ENCODE peak calls at places on chromosomes 4 and X, in five cellular contexts. N, B, E, Z and V are unnamed samples.

GRCh38 chr4:37685211-37685725 is 908 bp downstream of the RELL1 start:
- DNase-seq in N (peak; percentile 87), B (peak; percentile 62), E (no peak), Z (peak; percentile 67), V (no peak)

GRCh38 chr4:44493924-44494323 is 45.3 kb upstream of the KCTD8 start:
- DNase-seq in N (peak; percentile 14), B (no peak), E (peak; percentile 50), Z (peak; percentile 24), V (no peak)

GRCh38 chrX:54087661-54088060 is 43.4 kb upstream of the PHF8 start:
- DNase-seq in N (peak; percentile 6), B (no peak), E (no peak), Z (no peak), V (no peak)

GRCh38 chrX:20112022-20112421 is 4.7 kb downstream of the MAP7D2 start:
- DNase-seq in N (no peak), B (no peak), E (no peak), Z (no peak), V (no peak)

GRCh38 chrX:38560776-38561125 is 591 bp upstream of the TSPAN7 start:
- DNase-seq in N (no peak), B (no peak), E (no peak), Z (no peak), V (no peak)

GRCh38 chr4:106289737-106290136 is 26.3 kb downstream of the TBCK start:
- DNase-seq in N (no peak), B (no peak), E (no peak), Z (peak; percentile 19), V (no peak)

GRCh38 chr4:112403072-112403945 is 106.1 kb downstream of the ALPK1 start:
- DNase-seq in N (no peak), B (no peak), E (no peak), Z (peak; percentile 8), V (no peak)

GRCh38 chr4:110087116-110087708 is 111.2 kb downstream of the ELOVL6 start:
- DNase-seq in N (peak; percentile 91), B (peak; percentile 74), E (no peak), Z (peak; percentile 91), V (no peak)

GRCh38 chr4:1300466-1301455 is 11.1 kb downstream of the MAEA start:
- DNase-seq in N (peak; percentile 88), B (peak; percentile 54), E (no peak), Z (peak; percentile 9), V (no peak)

GRCh38 chr4:84848432-84848831 is 118.1 kb downstream of the WDFY3 start:
- DNase-seq in N (no peak), B (no peak), E (no peak), Z (no peak), V (no peak)

GRCh38 chrX:149495573-149496071 is 9.5 kb downstream of the IDS start:
- DNase-seq in N (peak; percentile 82), B (peak; percentile 73), E (no peak), Z (peak; percentile 58), V (no peak)

GRCh38 chr4:108536577-108536976 is 83.8 kb upstream of the RPL34 start:
- DNase-seq in N (no peak), B (no peak), E (no peak), Z (no peak), V (no peak)

GRCh38 chrX:107000013-107000515 is at the start of gene MORC4:
- DNase-seq in N (peak; percentile 71), B (peak; percentile 69), E (peak; percentile 88), Z (peak; percentile 80), V (peak; percentile 79)

GRCh38 chr4:9999956-10000551 is 21.2 kb downstream of the SLC2A9 start:
- DNase-seq in N (peak; percentile 13), B (no peak), E (no peak), Z (no peak), V (no peak)

GRCh38 chr4:164304861-164305260 is 449.1 kb upstream of the SMIM31 start:
- DNase-seq in N (peak; percentile 10), B (no peak), E (no peak), Z (no peak), V (no peak)

DNA sequence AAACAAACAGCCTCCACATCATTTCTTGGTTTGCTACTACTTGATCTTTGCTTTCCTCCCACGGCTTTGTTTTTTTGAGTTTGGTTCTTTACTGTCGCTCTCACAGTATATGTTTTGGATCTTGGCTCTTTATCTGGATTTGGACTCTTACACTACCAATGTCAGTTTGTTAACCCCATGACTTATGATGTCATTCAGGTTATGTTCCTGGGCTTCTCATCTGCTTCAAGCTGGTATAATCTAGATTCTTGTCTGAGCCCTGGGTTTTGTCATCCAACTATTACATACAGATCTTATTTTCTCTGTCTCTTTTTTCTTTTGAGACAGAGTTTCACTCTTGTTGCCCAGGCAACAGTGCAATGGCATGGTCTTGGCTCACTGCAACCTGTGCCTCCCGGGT is 482.9 kb upstream of the TEX13C start:
- DNase-seq in N (no peak), B (no peak), E (no peak), Z (no peak), V (no peak)
- TF ChIP-seq CTCF in N (no peak), B (no peak), E (no peak), Z (no peak), V (no peak)

GRCh38 chrX:153688900-153689590 is 1.3 kb downstream of the SLC6A8 start:
- DNase-seq in N (no peak), B (peak; percentile 33), E (no peak), Z (peak; percentile 21), V (no peak)

GRCh38 chrX:153688534-153688899 is 791 bp downstream of the SLC6A8 start:
- DNase-seq in N (no peak), B (no peak), E (no peak), Z (no peak), V (no peak)

GRCh38 chrX:153688071-153688470 is 345 bp downstream of the SLC6A8 start:
- DNase-seq in N (no peak), B (no peak), E (no peak), Z (no peak), V (no peak)

GRCh38 chrX:153690466-153690865 is 2.7 kb downstream of the SLC6A8 start:
- DNase-seq in N (no peak), B (no peak), E (no peak), Z (no peak), V (no peak)

DNA sequence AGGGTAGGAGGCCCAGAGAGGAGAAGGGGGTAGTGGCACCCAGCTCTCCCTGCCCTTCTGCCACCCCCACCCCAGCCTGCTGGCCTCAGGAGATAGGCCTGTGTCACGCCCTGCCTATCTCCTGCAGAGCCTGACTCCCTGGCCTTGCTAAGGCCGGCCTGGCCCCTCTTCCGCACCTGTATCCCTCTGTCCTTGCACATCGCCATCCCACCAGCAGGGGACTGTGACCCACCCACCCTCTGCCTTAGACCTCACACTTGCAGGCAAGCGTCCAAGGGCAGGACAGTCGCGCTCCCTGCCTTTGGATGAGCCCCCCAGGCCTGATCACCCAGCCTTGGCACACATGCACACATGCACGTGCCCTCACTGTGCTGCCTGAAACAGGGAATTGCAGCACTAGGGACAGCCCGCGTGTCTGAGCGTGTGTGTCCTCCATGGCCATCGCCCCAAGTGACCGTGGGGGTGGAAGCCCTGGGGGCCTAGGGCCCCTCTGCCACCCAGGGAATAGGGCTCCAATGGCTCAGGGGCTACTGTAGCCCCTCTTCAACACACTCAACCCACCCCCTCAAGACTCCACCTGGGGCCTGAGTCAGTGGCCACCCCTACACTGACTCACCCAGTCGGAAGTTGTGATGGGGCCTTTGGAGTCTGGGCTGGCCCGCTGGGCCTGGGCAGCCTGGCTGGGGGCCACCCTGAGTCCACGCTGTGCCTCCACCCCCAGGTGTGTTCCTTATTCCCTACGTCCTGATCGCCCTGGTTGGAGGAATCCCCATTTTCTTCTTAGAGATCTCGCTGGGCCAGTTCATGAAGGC is 2.1 kb downstream of the SLC6A8 start:
- DNase-seq in N (no peak), B (no peak), E (peak; percentile 59), Z (no peak), V (no peak)
- TF ChIP-seq CTCF in N (peak; percentile 2), B (no peak), E (peak; percentile 39), Z (peak; percentile 7), V (peak; percentile 59)

GRCh38 chr4:136812100-136812880 is 720.0 kb downstream of the PCDH18 start:
- DNase-seq in N (no peak), B (no peak), E (no peak), Z (no peak), V (no peak)

GRCh38 chr4:136810626-136811025 is 721.7 kb downstream of the PCDH18 start:
- DNase-seq in N (no peak), B (no peak), E (no peak), Z (no peak), V (no peak)

GRCh38 chr4:136811496-136812077 is 720.7 kb downstream of the PCDH18 start:
- DNase-seq in N (no peak), B (no peak), E (no peak), Z (no peak), V (no peak)
- TF ChIP-seq CTCF in N (no peak), B (no peak), E (no peak), Z (no peak), V (no peak)

GRCh38 chrX:153974726-153975286 is 2.3 kb downstream of the TMEM187 start:
- DNase-seq in N (no peak), B (no peak), E (no peak), Z (no peak), V (no peak)
- TF ChIP-seq CTCF in N (no peak), B (no peak), E (no peak), Z (no peak), V (no peak)

DNA sequence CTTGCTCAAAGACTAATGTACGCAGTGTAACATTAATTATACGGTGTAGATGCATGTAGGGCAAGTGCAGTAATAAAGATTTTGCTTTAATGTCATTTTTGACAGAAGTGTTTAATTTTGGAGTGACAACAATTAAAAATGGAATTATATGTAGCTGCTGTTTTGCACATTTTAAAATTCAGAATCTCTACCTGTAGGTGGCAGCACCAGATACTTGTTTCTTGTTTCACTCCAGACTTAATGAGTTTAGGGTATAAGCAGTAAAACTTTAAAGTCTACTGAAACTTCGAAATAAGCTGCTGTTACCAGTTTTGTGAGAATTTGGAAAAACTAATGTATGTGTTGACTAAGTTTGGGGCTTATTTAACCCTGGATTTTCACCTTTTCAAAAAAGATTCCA is 144.9 kb downstream of the POLA1 start:
- DNase-seq in N (peak; percentile 49), B (peak; percentile 16), E (no peak), Z (peak; percentile 64), V (no peak)
- TF ChIP-seq CTCF in N (peak; percentile 47), B (no peak), E (peak; percentile 76), Z (peak; percentile 53), V (peak; percentile 87)

DNA sequence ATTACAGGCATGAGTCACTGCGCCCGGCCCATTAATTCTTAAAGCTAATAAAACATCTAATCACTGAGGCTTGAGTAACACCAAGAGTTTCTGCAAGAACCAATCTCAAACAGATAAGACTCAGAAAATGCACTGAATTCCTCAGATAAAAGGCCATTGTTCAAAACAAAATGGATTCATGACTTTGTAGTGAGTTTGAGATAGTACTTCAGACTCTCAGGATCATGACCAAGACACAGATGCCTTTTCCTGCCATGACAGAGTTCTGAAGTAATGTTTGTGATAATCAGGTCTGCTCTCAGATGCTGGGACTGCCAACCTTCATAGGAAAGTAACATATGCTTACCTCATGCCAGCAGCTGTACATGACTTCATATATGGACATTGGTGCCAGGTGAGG is 54.6 kb downstream of the NIPAL1 start:
- DNase-seq in N (no peak), B (no peak), E (no peak), Z (peak; percentile 92), V (no peak)
- TF ChIP-seq CTCF in N (no peak), B (no peak), E (no peak), Z (no peak), V (no peak)